ENCODE peak calls at places on chromosomes 12 and 14, in ten cellular contexts. One of them, this sample, is unnamed.

GRCh38 chr14:103185051-103186027 is 62.1 kb downstream of the TNFAIP2 start:
- DNase-seq in GM12864: peak; percentile 5
- DNase-seq in breast epithelium: no peak
- DNase-seq in GM13977: peak; percentile 69
- DNase-seq in left lung: no peak
- DNase-seq in left cardiac atrium: no peak
- DNase-seq in osteocyte: no peak
- DNase-seq in CD4-positive, alpha-beta T cell: no peak
- DNase-seq in EL: peak; percentile 45
- DNase-seq in left ventricle myocardium inferior: no peak
- DNase-seq in this sample: no peak

GRCh38 chr14:88729159-88729558 is 63.6 kb downstream of the EML5 start:
- DNase-seq in GM12864: no peak
- DNase-seq in breast epithelium: no peak
- DNase-seq in GM13977: no peak
- DNase-seq in left lung: no peak
- DNase-seq in left cardiac atrium: no peak
- DNase-seq in osteocyte: no peak
- DNase-seq in CD4-positive, alpha-beta T cell: no peak
- DNase-seq in EL: no peak
- DNase-seq in left ventricle myocardium inferior: no peak
- DNase-seq in this sample: no peak

GRCh38 chr12:85588221-85588620 is 248.0 kb downstream of the RASSF9 start:
- DNase-seq in GM12864: no peak
- DNase-seq in breast epithelium: no peak
- DNase-seq in GM13977: no peak
- DNase-seq in left lung: no peak
- DNase-seq in left cardiac atrium: no peak
- DNase-seq in osteocyte: no peak
- DNase-seq in CD4-positive, alpha-beta T cell: no peak
- DNase-seq in EL: no peak
- DNase-seq in left ventricle myocardium inferior: no peak
- DNase-seq in this sample: no peak

GRCh38 chr12:76032043-76032981 is 736 bp upstream of the PHLDA1 start:
- DNase-seq in GM12864: no peak
- DNase-seq in breast epithelium: peak; percentile 62
- DNase-seq in GM13977: peak; percentile 64
- DNase-seq in left lung: no peak
- DNase-seq in left cardiac atrium: peak; percentile 68
- DNase-seq in osteocyte: no peak
- DNase-seq in CD4-positive, alpha-beta T cell: no peak
- DNase-seq in EL: peak; percentile 61
- DNase-seq in left ventricle myocardium inferior: peak; percentile 46
- DNase-seq in this sample: peak; percentile 34

GRCh38 chr12:28683371-28683770 is 465.7 kb upstream of the FAR2 start:
- DNase-seq in GM12864: no peak
- DNase-seq in breast epithelium: no peak
- DNase-seq in GM13977: no peak
- DNase-seq in left lung: no peak
- DNase-seq in left cardiac atrium: no peak
- DNase-seq in osteocyte: no peak
- DNase-seq in CD4-positive, alpha-beta T cell: no peak
- DNase-seq in EL: peak; percentile 42
- DNase-seq in left ventricle myocardium inferior: no peak
- DNase-seq in this sample: no peak

GRCh38 chr12:20415641-20416040 is 47.3 kb downstream of the PDE3A start:
- DNase-seq in GM12864: no peak
- DNase-seq in breast epithelium: no peak
- DNase-seq in GM13977: no peak
- DNase-seq in left lung: no peak
- DNase-seq in left cardiac atrium: peak; percentile 28
- DNase-seq in osteocyte: no peak
- DNase-seq in CD4-positive, alpha-beta T cell: no peak
- DNase-seq in EL: no peak
- DNase-seq in left ventricle myocardium inferior: peak; percentile 16
- DNase-seq in this sample: no peak

GRCh38 chr14:99564256-99564902 is 39.6 kb downstream of the CCDC85C start:
- DNase-seq in GM12864: no peak
- DNase-seq in breast epithelium: peak; percentile 60
- DNase-seq in GM13977: no peak
- DNase-seq in left lung: no peak
- DNase-seq in left cardiac atrium: peak; percentile 67
- DNase-seq in osteocyte: no peak
- DNase-seq in CD4-positive, alpha-beta T cell: no peak
- DNase-seq in EL: peak; percentile 60
- DNase-seq in left ventricle myocardium inferior: peak; percentile 62
- DNase-seq in this sample: no peak

GRCh38 chr14:94372021-94372605 is 16.3 kb downstream of the SERPINA1 start:
- DNase-seq in GM12864: no peak
- DNase-seq in breast epithelium: no peak
- DNase-seq in GM13977: no peak
- DNase-seq in left lung: no peak
- DNase-seq in left cardiac atrium: no peak
- DNase-seq in osteocyte: no peak
- DNase-seq in CD4-positive, alpha-beta T cell: no peak
- DNase-seq in EL: no peak
- DNase-seq in left ventricle myocardium inferior: no peak
- DNase-seq in this sample: no peak

GRCh38 chr12:111597731-111598636 is 1.1 kb downstream of the ATXN2 start:
- DNase-seq in GM12864: no peak
- DNase-seq in breast epithelium: peak; percentile 23
- DNase-seq in GM13977: peak; percentile 64
- DNase-seq in left lung: peak; percentile 92
- DNase-seq in left cardiac atrium: peak; percentile 61
- DNase-seq in osteocyte: peak; percentile 85
- DNase-seq in CD4-positive, alpha-beta T cell: peak; percentile 6
- DNase-seq in EL: peak; percentile 36
- DNase-seq in left ventricle myocardium inferior: peak; percentile 53
- DNase-seq in this sample: no peak

GRCh38 chr14:104108570-104109060 is 23.1 kb downstream of the ASPG start:
- DNase-seq in GM12864: no peak
- DNase-seq in breast epithelium: no peak
- DNase-seq in GM13977: no peak
- DNase-seq in left lung: no peak
- DNase-seq in left cardiac atrium: peak; percentile 17
- DNase-seq in osteocyte: no peak
- DNase-seq in CD4-positive, alpha-beta T cell: no peak
- DNase-seq in EL: no peak
- DNase-seq in left ventricle myocardium inferior: peak; percentile 15
- DNase-seq in this sample: no peak

GRCh38 chr12:57540998-57541397 is 6.0 kb downstream of the DCTN2 start:
- DNase-seq in GM12864: no peak
- DNase-seq in breast epithelium: no peak
- DNase-seq in GM13977: no peak
- DNase-seq in left lung: no peak
- DNase-seq in left cardiac atrium: no peak
- DNase-seq in osteocyte: no peak
- DNase-seq in CD4-positive, alpha-beta T cell: no peak
- DNase-seq in EL: no peak
- DNase-seq in left ventricle myocardium inferior: no peak
- DNase-seq in this sample: no peak

GRCh38 chr14:46048127-46048526 is 603.5 kb downstream of the RPL10L start:
- DNase-seq in GM12864: no peak
- DNase-seq in breast epithelium: no peak
- DNase-seq in GM13977: no peak
- DNase-seq in left lung: no peak
- DNase-seq in left cardiac atrium: no peak
- DNase-seq in osteocyte: no peak
- DNase-seq in CD4-positive, alpha-beta T cell: no peak
- DNase-seq in EL: peak; percentile 87
- DNase-seq in left ventricle myocardium inferior: no peak
- DNase-seq in this sample: peak; percentile 3

GRCh38 chr12:50059440-50060119 is 2.2 kb downstream of the ASIC1 start:
- DNase-seq in GM12864: no peak
- DNase-seq in breast epithelium: no peak
- DNase-seq in GM13977: no peak
- DNase-seq in left lung: no peak
- DNase-seq in left cardiac atrium: no peak
- DNase-seq in osteocyte: no peak
- DNase-seq in CD4-positive, alpha-beta T cell: peak; percentile 36
- DNase-seq in EL: peak; percentile 52
- DNase-seq in left ventricle myocardium inferior: no peak
- DNase-seq in this sample: no peak

GRCh38 chr14:56686416-56686815 is 106.8 kb downstream of the TMEM260 start:
- DNase-seq in GM12864: no peak
- DNase-seq in breast epithelium: no peak
- DNase-seq in GM13977: no peak
- DNase-seq in left lung: no peak
- DNase-seq in left cardiac atrium: no peak
- DNase-seq in osteocyte: peak; percentile 65
- DNase-seq in CD4-positive, alpha-beta T cell: no peak
- DNase-seq in EL: no peak
- DNase-seq in left ventricle myocardium inferior: peak; percentile 34
- DNase-seq in this sample: no peak

GRCh38 chr12:23760495-23760894 is 189.0 kb downstream of the SOX5 start:
- DNase-seq in GM12864: no peak
- DNase-seq in breast epithelium: no peak
- DNase-seq in GM13977: no peak
- DNase-seq in left lung: no peak
- DNase-seq in left cardiac atrium: no peak
- DNase-seq in osteocyte: no peak
- DNase-seq in CD4-positive, alpha-beta T cell: no peak
- DNase-seq in EL: no peak
- DNase-seq in left ventricle myocardium inferior: no peak
- DNase-seq in this sample: no peak

GRCh38 chr14:35385042-35385839 is 19.3 kb downstream of the NFKBIA start:
- DNase-seq in GM12864: no peak
- DNase-seq in breast epithelium: peak; percentile 51
- DNase-seq in GM13977: no peak
- DNase-seq in left lung: no peak
- DNase-seq in left cardiac atrium: peak; percentile 82
- DNase-seq in osteocyte: peak; percentile 96
- DNase-seq in CD4-positive, alpha-beta T cell: no peak
- DNase-seq in EL: peak; percentile 89
- DNase-seq in left ventricle myocardium inferior: peak; percentile 87
- DNase-seq in this sample: no peak

GRCh38 chr14:98408713-98409112 is 863.3 kb downstream of the BCL11B start:
- DNase-seq in GM12864: no peak
- DNase-seq in breast epithelium: no peak
- DNase-seq in GM13977: no peak
- DNase-seq in left lung: no peak
- DNase-seq in left cardiac atrium: no peak
- DNase-seq in osteocyte: no peak
- DNase-seq in CD4-positive, alpha-beta T cell: no peak
- DNase-seq in EL: no peak
- DNase-seq in left ventricle myocardium inferior: no peak
- DNase-seq in this sample: no peak

GRCh38 chr12:96321941-96322340 is 78.3 kb downstream of the CDK17 start:
- DNase-seq in GM12864: no peak
- DNase-seq in breast epithelium: no peak
- DNase-seq in GM13977: no peak
- DNase-seq in left lung: no peak
- DNase-seq in left cardiac atrium: no peak
- DNase-seq in osteocyte: no peak
- DNase-seq in CD4-positive, alpha-beta T cell: no peak
- DNase-seq in EL: no peak
- DNase-seq in left ventricle myocardium inferior: no peak
- DNase-seq in this sample: no peak

This sample was measured in GM12878.